ENCODE peak calls at places on chromosomes 13 and 19, in five cellular contexts. P is transverse colon; L is GM04503; E is DMS79; V is naive thymus-derived CD8-positive, alpha-beta T cell. J is an unnamed sample.

GRCh38 chr19:14089662-14090508 is 666 bp downstream of the SAMD1 start:
- DNase-seq in P (peak; percentile 63), L (no peak), E (no peak), V (peak; percentile 31), J (no peak)

GRCh38 chr13:40598599-40598998 is 67.8 kb downstream of the FOXO1 start:
- DNase-seq in P (no peak), L (no peak), E (no peak), V (no peak), J (no peak)

GRCh38 chr19:1239796-1240737 is 1.5 kb upstream of the ATP5F1D start:
- DNase-seq in P (peak; percentile 88), L (no peak), E (peak; percentile 59), V (peak; percentile 93), J (peak; percentile 99)

GRCh38 chr13:113846639-113847318 is 17.1 kb downstream of the GAS6 start:
- DNase-seq in P (no peak), L (no peak), E (peak; percentile 84), V (peak; percentile 41), J (no peak)

GRCh38 chr19:2251577-2252480 is 2.7 kb downstream of the AMH start:
- DNase-seq in P (no peak), L (no peak), E (no peak), V (no peak), J (no peak)

GRCh38 chr19:32902448-32902847 is 32.9 kb upstream of the SLC7A9 start:
- DNase-seq in P (peak; percentile 61), L (no peak), E (no peak), V (no peak), J (no peak)

GRCh38 chr13:101317986-101318523 is 98.3 kb downstream of the NALCN start:
- DNase-seq in P (no peak), L (no peak), E (no peak), V (no peak), J (no peak)

GRCh38 chr19:20471441-20471840 is 94.1 kb downstream of the ZNF737 start:
- DNase-seq in P (no peak), L (no peak), E (peak; percentile 7), V (no peak), J (no peak)

GRCh38 chr19:28843771-28844492 is 369.0 kb downstream of the UQCRFS1 start:
- DNase-seq in P (no peak), L (no peak), E (no peak), V (no peak), J (no peak)

GRCh38 chr19:41307090-41307875 is 2.7 kb upstream of the CCDC97 start:
- DNase-seq in P (no peak), L (no peak), E (no peak), V (peak; percentile 39), J (no peak)

GRCh38 chr19:35856001-35856400 is 710 bp upstream of the KIRREL2 start:
- DNase-seq in P (no peak), L (no peak), E (no peak), V (no peak), J (no peak)

GRCh38 chr19:35793381-35794165 is 18.2 kb downstream of the ARHGAP33 start:
- DNase-seq in P (no peak), L (no peak), E (no peak), V (no peak), J (no peak)

GRCh38 chr13:97182065-97182890 is 39.9 kb upstream of the MBNL2 start:
- DNase-seq in P (no peak), L (no peak), E (no peak), V (no peak), J (no peak)

GRCh38 chr13:32454886-32455593 is 27.1 kb upstream of the N4BP2L1 start:
- DNase-seq in P (no peak), L (no peak), E (no peak), V (no peak), J (no peak)

GRCh38 chr13:113664751-113665581 is 2.1 kb upstream of the GRK1 start:
- DNase-seq in P (peak; percentile 11), L (no peak), E (no peak), V (no peak), J (no peak)

GRCh38 chr19:13976446-13976845 is 24.1 kb downstream of the DCAF15 start:
- DNase-seq in P (no peak), L (no peak), E (no peak), V (no peak), J (no peak)

J was measured in GM13976.